ENCODE peak calls at places on chromosomes 13 and 19, in ten cellular contexts. O is T-cell; A is stimulated activated CD4-positive, alpha-beta T cell treated with anti-CD3 and anti-CD28 coated beads, Interleukin-1b, Interleukin-23, amount 100 ng/mL, for 1 hour; R is gastrocnemius medialis; W is effector memory CD8-positive, alpha-beta T cell; F is NCI-H69; T is NCI-H1436 treated with DMSO at 0.1 percent for 48 hours; E is body of pancreas; Q is NCI-H1694 treated with DMSO at 0.1 percent for 48 hours; U is right cardiac atrium. K is an unnamed sample.

GRCh38 chr19:39858541-39858940 is 12.4 kb upstream of the FBL start:
- DNase-seq in O (no peak), A (no peak), R (no peak), W (no peak), F (peak), T (no peak), E (no peak), Q (no peak), U (no peak), K (no peak)

GRCh38 chr19:33278403-33279269 is 23.7 kb downstream of the CEBPA start:
- DNase-seq in O (no peak), A (no peak), R (no peak), W (no peak), F (no peak), T (no peak), E (peak), Q (no peak), U (no peak), K (no peak)

GRCh38 chr19:35140207-35140897 is 1.7 kb downstream of the FXYD1 start:
- DNase-seq in O (no peak), A (no peak), R (peak), W (no peak), F (peak), T (no peak), E (no peak), Q (no peak), U (peak), K (no peak)

GRCh38 chr19:13953021-13953531 is 767 bp downstream of the DCAF15 start:
- DNase-seq in O (no peak), A (no peak), R (no peak), W (no peak), F (no peak), T (no peak), E (no peak), Q (no peak), U (peak), K (no peak)

GRCh38 chr13:114222461-114222968 is 12.2 kb upstream of the CDC16 start:
- DNase-seq in O (no peak), A (no peak), R (no peak), W (no peak), F (peak), T (no peak), E (peak), Q (no peak), U (peak), K (no peak)

GRCh38 chr13:111090169-111090568 is 24.9 kb upstream of the ARHGEF7 start:
- DNase-seq in O (no peak), A (no peak), R (no peak), W (no peak), F (no peak), T (no peak), E (no peak), Q (no peak), U (no peak), K (no peak)

GRCh38 chr19:48218964-48219363 is 36.7 kb downstream of the CARD8 start:
- DNase-seq in O (no peak), A (no peak), R (no peak), W (no peak), F (no peak), T (no peak), E (no peak), Q (no peak), U (no peak), K (no peak)

GRCh38 chr13:40503966-40504591 is 162.4 kb downstream of the FOXO1 start:
- DNase-seq in O (no peak), A (no peak), R (no peak), W (no peak), F (no peak), T (no peak), E (peak), Q (no peak), U (no peak), K (no peak)

GRCh38 chr19:17944301-17944700 is 11.5 kb downstream of the CCDC124 start:
- DNase-seq in O (no peak), A (no peak), R (no peak), W (no peak), F (no peak), T (no peak), E (no peak), Q (no peak), U (no peak), K (no peak)

GRCh38 chr19:3954107-3954506 is 16.8 kb downstream of the DAPK3 start:
- DNase-seq in O (no peak), A (no peak), R (peak), W (no peak), F (no peak), T (no peak), E (no peak), Q (no peak), U (no peak), K (no peak)

GRCh38 chr19:925912-926594 is at the start of gene ARID3A:
- DNase-seq in O (no peak), A (no peak), R (peak), W (no peak), F (peak), T (no peak), E (peak), Q (no peak), U (peak), K (peak)

GRCh38 chr19:17107546-17108452 is 32.2 kb downstream of the MYO9B start:
- DNase-seq in O (no peak), A (no peak), R (peak), W (no peak), F (peak), T (no peak), E (peak), Q (no peak), U (peak), K (no peak)

GRCh38 chr13:114017028-114017630 is 43.3 kb upstream of the C13orf46 start:
- DNase-seq in O (no peak), A (no peak), R (no peak), W (no peak), F (no peak), T (no peak), E (no peak), Q (no peak), U (peak), K (no peak)

GRCh38 chr13:40221460-40222201 is 444.8 kb downstream of the FOXO1 start:
- DNase-seq in O (peak), A (no peak), R (peak), W (peak), F (no peak), T (no peak), E (peak), Q (no peak), U (no peak), K (no peak)

GRCh38 chr19:54480048-54480447 is 7.0 kb upstream of the CDC42EP5 start:
- DNase-seq in O (no peak), A (no peak), R (no peak), W (no peak), F (no peak), T (no peak), E (no peak), Q (no peak), U (no peak), K (no peak)

GRCh38 chr13:41900918-41901317 is 60.0 kb downstream of the VWA8 start:
- DNase-seq in O (no peak), A (no peak), R (no peak), W (no peak), F (no peak), T (no peak), E (no peak), Q (no peak), U (no peak), K (no peak)

GRCh38 chr13:109227344-109227940 is 558.9 kb downstream of the IRS2 start:
- DNase-seq in O (no peak), A (no peak), R (no peak), W (no peak), F (no peak), T (no peak), E (no peak), Q (no peak), U (no peak), K (no peak)

GRCh38 chr13:22080832-22081231 is 410.0 kb downstream of the FGF9 start:
- DNase-seq in O (no peak), A (no peak), R (no peak), W (no peak), F (peak), T (no peak), E (no peak), Q (no peak), U (no peak), K (peak)

GRCh38 chr13:110853235-110853721 is 61.6 kb downstream of the ANKRD10 start:
- DNase-seq in O (no peak), A (no peak), R (no peak), W (no peak), F (no peak), T (no peak), E (no peak), Q (no peak), U (peak), K (no peak)

GRCh38 chr19:5121286-5122120 is 152.6 kb downstream of the KDM4B start:
- DNase-seq in O (no peak), A (no peak), R (no peak), W (no peak), F (no peak), T (no peak), E (no peak), Q (no peak), U (no peak), K (no peak)

GRCh38 chr13:24097064-24097463 is 63.5 kb upstream of the SPATA13 start:
- DNase-seq in O (no peak), A (no peak), R (no peak), W (no peak), F (no peak), T (no peak), E (peak), Q (no peak), U (no peak), K (no peak)

GRCh38 chr19:11323601-11324078 is 15.8 kb downstream of the RAB3D start:
- DNase-seq in O (no peak), A (no peak), R (no peak), W (no peak), F (no peak), T (no peak), E (no peak), Q (no peak), U (no peak), K (no peak)

GRCh38 chr13:94400874-94401273 is 78.6 kb downstream of the DCT start:
- DNase-seq in O (no peak), A (no peak), R (no peak), W (no peak), F (no peak), T (no peak), E (no peak), Q (no peak), U (no peak), K (no peak)